ENCODE peak calls at places on chromosome 21, in ten cellular contexts. One of them, this sample, is unnamed.

GRCh38 chr21:27480841-27481261 is 514.0 kb upstream of the ADAMTS5 start:
- DNase-seq in AG08395: peak; percentile 59
- DNase-seq in OCI-LY7: no peak
- DNase-seq in right cardiac atrium: no peak
- DNase-seq in NCI-H524: no peak
- DNase-seq in cardiac fibroblast: peak; percentile 70
- DNase-seq in endodermal cell: no peak
- DNase-seq in SK-N-DZ: no peak
- DNase-seq in effector memory CD8-positive, alpha-beta T cell: no peak
- DNase-seq in SHP77 treated with DMSO at 0.1 percent for 48 hours: no peak
- DNase-seq in this sample: peak; percentile 0

GRCh38 chr21:25562660-25563059 is 44.6 kb downstream of the MRPL39 start:
- DNase-seq in AG08395: no peak
- DNase-seq in OCI-LY7: no peak
- DNase-seq in right cardiac atrium: no peak
- DNase-seq in NCI-H524: no peak
- DNase-seq in cardiac fibroblast: no peak
- DNase-seq in endodermal cell: no peak
- DNase-seq in SK-N-DZ: no peak
- DNase-seq in effector memory CD8-positive, alpha-beta T cell: no peak
- DNase-seq in SHP77 treated with DMSO at 0.1 percent for 48 hours: no peak
- DNase-seq in this sample: no peak

GRCh38 chr21:45488839-45489479 is 53.3 kb downstream of the SLC19A1 start:
- DNase-seq in AG08395: no peak
- DNase-seq in OCI-LY7: no peak
- DNase-seq in right cardiac atrium: no peak
- DNase-seq in NCI-H524: no peak
- DNase-seq in cardiac fibroblast: no peak
- DNase-seq in endodermal cell: peak; percentile 71
- DNase-seq in SK-N-DZ: no peak
- DNase-seq in effector memory CD8-positive, alpha-beta T cell: no peak
- DNase-seq in SHP77 treated with DMSO at 0.1 percent for 48 hours: no peak
- DNase-seq in this sample: no peak

GRCh38 chr21:44019568-44019958 is 7.5 kb downstream of the TRAPPC10 start:
- DNase-seq in AG08395: no peak
- DNase-seq in OCI-LY7: no peak
- DNase-seq in right cardiac atrium: no peak
- DNase-seq in NCI-H524: no peak
- DNase-seq in cardiac fibroblast: no peak
- DNase-seq in endodermal cell: no peak
- DNase-seq in SK-N-DZ: peak; percentile 77
- DNase-seq in effector memory CD8-positive, alpha-beta T cell: no peak
- DNase-seq in SHP77 treated with DMSO at 0.1 percent for 48 hours: no peak
- DNase-seq in this sample: no peak

GRCh38 chr21:31482460-31482859 is 138.4 kb upstream of the TIAM1 start:
- DNase-seq in AG08395: no peak
- DNase-seq in OCI-LY7: no peak
- DNase-seq in right cardiac atrium: no peak
- DNase-seq in NCI-H524: no peak
- DNase-seq in cardiac fibroblast: no peak
- DNase-seq in endodermal cell: no peak
- DNase-seq in SK-N-DZ: no peak
- DNase-seq in effector memory CD8-positive, alpha-beta T cell: no peak
- DNase-seq in SHP77 treated with DMSO at 0.1 percent for 48 hours: no peak
- DNase-seq in this sample: no peak

GRCh38 chr21:25953196-25953595 is 217.4 kb downstream of the APP start:
- DNase-seq in AG08395: no peak
- DNase-seq in OCI-LY7: no peak
- DNase-seq in right cardiac atrium: no peak
- DNase-seq in NCI-H524: no peak
- DNase-seq in cardiac fibroblast: no peak
- DNase-seq in endodermal cell: no peak
- DNase-seq in SK-N-DZ: no peak
- DNase-seq in effector memory CD8-positive, alpha-beta T cell: no peak
- DNase-seq in SHP77 treated with DMSO at 0.1 percent for 48 hours: no peak
- DNase-seq in this sample: no peak

GRCh38 chr21:30408782-30409494 is 13.1 kb downstream of the KRTAP13-1 start:
- DNase-seq in AG08395: peak; percentile 1
- DNase-seq in OCI-LY7: no peak
- DNase-seq in right cardiac atrium: peak; percentile 46
- DNase-seq in NCI-H524: peak; percentile 95
- DNase-seq in cardiac fibroblast: peak; percentile 72
- DNase-seq in endodermal cell: peak; percentile 97
- DNase-seq in SK-N-DZ: peak; percentile 77
- DNase-seq in effector memory CD8-positive, alpha-beta T cell: no peak
- DNase-seq in SHP77 treated with DMSO at 0.1 percent for 48 hours: peak; percentile 90
- DNase-seq in this sample: no peak

GRCh38 chr21:41167348-41168342 is at the start of gene BACE2:
- DNase-seq in AG08395: peak; percentile 86
- DNase-seq in OCI-LY7: no peak
- DNase-seq in right cardiac atrium: peak; percentile 94
- DNase-seq in NCI-H524: peak; percentile 5
- DNase-seq in cardiac fibroblast: peak; percentile 72
- DNase-seq in endodermal cell: peak; percentile 90
- DNase-seq in SK-N-DZ: no peak
- DNase-seq in effector memory CD8-positive, alpha-beta T cell: no peak
- DNase-seq in SHP77 treated with DMSO at 0.1 percent for 48 hours: no peak
- DNase-seq in this sample: peak; percentile 47

GRCh38 chr21:28159396-28159795 is 833.3 kb downstream of the LTN1 start:
- DNase-seq in AG08395: no peak
- DNase-seq in OCI-LY7: no peak
- DNase-seq in right cardiac atrium: no peak
- DNase-seq in NCI-H524: no peak
- DNase-seq in cardiac fibroblast: no peak
- DNase-seq in endodermal cell: no peak
- DNase-seq in SK-N-DZ: peak; percentile 41
- DNase-seq in effector memory CD8-positive, alpha-beta T cell: no peak
- DNase-seq in SHP77 treated with DMSO at 0.1 percent for 48 hours: no peak
- DNase-seq in this sample: no peak